ENCODE peak calls at places on chromosome 22, in six cellular contexts. T is hepatocyte, H is OCI-LY7, V is HCT116, C is MM.1S, M is GM23248. I is an unnamed sample.
A peak's percentile ranks its signal among the peaks of the same experiment; 100 is the strongest.

GRCh38 chr22:47384977-47385376 is 622.5 kb downstream of the TBC1D22A start:
- DNase-seq in T (no peak), H (no peak), V (no peak), C (no peak), M (no peak), I (no peak)

GRCh38 chr22:19069451-19069850 is 52.8 kb downstream of the DGCR2 start:
- DNase-seq in T (no peak), H (no peak), V (no peak), C (no peak), M (no peak), I (no peak)

GRCh38 chr22:26631282-26631681 is 9.5 kb downstream of the CRYBA4 start:
- DNase-seq in T (no peak), H (no peak), V (no peak), C (no peak), M (no peak), I (no peak)

GRCh38 chr22:31140746-31141145 is 438 bp upstream of the PLA2G3 start:
- DNase-seq in T (no peak), H (no peak), V (no peak), C (no peak), M (no peak), I (no peak)

GRCh38 chr22:23556026-23556620 is 24.0 kb downstream of the IGLL1 start:
- DNase-seq in T (no peak), H (no peak), V (no peak), C (no peak), M (no peak), I (no peak)

GRCh38 chr22:42303304-42304020 is 33.0 kb upstream of the TCF20 start:
- DNase-seq in T (peak; percentile 45), H (no peak), V (no peak), C (no peak), M (no peak), I (no peak)

GRCh38 chr22:17966403-17966717 is 58.0 kb downstream of the MICAL3 start:
- DNase-seq in T (no peak), H (no peak), V (no peak), C (no peak), M (no peak), I (no peak)

GRCh38 chr22:24554316-24555159 is at the start of gene GUCD1:
- DNase-seq in T (peak; percentile 59), H (peak; percentile 50), V (no peak), C (peak; percentile 52), M (peak; percentile 63), I (peak; percentile 55)

GRCh38 chr22:28017859-28018258 is 98.8 kb upstream of the PITPNB start:
- DNase-seq in T (no peak), H (no peak), V (no peak), C (no peak), M (no peak), I (no peak)

GRCh38 chr22:47086596-47087248 is 324.3 kb downstream of the TBC1D22A start:
- DNase-seq in T (no peak), H (no peak), V (no peak), C (no peak), M (no peak), I (no peak)

GRCh38 chr22:37484115-37485005 is 1.8 kb downstream of the MFNG start:
- DNase-seq in T (no peak), H (peak; percentile 93), V (no peak), C (peak; percentile 86), M (no peak), I (peak; percentile 71)

GRCh38 chr22:37483594-37484114 is 2.5 kb downstream of the MFNG start:
- DNase-seq in T (no peak), H (no peak), V (no peak), C (no peak), M (peak; percentile 33), I (no peak)

GRCh38 chr22:37485714-37486223 is 415 bp downstream of the MFNG start:
- DNase-seq in T (no peak), H (peak; percentile 66), V (no peak), C (peak; percentile 41), M (no peak), I (no peak)

GRCh38 chr22:37486224-37486845 is at the start of gene MFNG:
- DNase-seq in T (peak; percentile 82), H (peak; percentile 91), V (no peak), C (peak; percentile 93), M (peak; percentile 68), I (peak; percentile 91)

DNA sequence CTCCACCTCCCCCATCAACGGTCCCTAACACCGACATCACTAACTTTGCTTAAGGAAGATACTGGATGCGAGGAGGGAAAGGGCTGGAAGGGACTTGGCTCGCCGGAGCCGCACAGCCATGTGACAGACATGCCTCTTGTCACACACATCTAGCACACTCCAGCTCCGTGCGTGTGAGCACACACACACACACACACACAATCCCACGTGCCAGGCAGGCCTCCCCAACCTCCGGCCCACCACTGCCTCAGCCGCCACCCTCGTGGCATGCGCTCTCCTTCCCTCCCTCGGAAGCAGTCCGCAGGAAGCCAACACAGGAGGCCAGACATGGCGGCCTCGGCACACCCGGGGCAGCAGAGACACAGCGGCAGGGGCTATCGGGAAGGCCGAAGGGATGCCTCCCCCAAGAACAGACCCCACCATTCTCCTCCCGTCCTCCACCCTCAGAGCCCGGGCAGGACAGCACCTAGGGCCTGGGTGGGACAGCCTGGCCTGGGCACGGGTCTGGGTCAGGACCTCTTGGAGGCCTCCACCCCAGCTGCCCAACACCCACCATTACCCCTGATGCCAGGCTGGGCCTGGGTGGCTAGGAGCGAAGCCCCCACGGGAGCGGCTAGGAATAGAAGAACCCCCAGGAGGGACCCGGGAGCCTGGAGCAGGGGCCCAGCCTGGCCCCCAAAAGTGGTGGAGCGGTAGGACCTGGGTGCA is 1.0 kb downstream of the MFNG start:
- DNase-seq in T (no peak), H (peak; percentile 73), V (no peak), C (peak; percentile 45), M (no peak), I (no peak)
- TF ChIP-seq EZH2phosphoT487 in T (no peak), H (no peak), V (no peak), C (no peak), M (no peak), I (no peak)

DNA sequence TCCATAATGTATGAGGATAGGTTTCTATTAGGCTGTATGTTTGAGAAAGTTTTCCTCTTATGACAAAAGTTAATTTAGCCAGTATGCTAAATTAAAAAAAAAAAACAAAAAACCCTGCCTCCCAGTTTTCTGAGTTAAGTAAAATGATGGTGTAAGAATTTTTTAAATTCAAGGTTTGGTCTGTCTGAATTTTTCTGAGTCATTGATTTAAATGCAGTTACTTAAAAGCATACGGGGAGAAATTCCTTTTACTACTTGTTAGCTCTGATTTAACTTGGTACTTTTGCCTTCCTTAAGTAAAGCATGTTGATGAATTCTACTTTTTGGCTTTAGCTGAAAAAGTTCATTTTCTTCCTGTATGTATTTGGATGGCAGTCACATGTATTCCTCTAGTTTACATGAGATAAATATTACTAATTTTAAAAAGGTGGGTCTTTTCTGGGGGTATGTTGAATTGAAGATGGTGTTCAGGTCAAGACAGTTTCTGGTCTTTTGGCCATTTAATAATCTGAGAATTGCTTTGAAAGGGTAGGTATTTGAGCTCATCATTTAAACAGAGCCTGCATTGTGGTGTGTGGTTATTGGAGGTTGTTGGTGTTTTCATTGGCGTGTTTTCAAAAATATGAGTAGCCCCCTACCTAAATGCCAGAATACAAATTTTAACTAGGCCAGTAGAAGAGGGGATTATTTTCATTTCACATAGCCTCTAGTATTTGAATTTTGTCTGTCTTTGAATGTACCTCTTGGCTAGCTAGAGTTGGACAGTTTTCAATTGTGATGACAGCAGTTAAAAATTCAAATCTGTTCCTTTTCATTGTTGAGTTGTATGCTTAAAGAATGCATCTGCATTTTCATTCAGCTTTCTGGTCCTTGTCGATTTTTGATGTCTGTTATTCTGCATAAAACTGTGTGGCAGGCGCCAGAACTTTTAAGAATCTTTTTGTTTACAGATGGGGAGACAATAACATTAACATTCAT is 64.7 kb downstream of the MTMR3 start:
- DNase-seq in T (no peak), H (no peak), V (no peak), C (no peak), M (peak; percentile 63), I (no peak)
- H3K4me1 ChIP-seq in T (no peaks in the 10 kb centered on the region), H (no peaks in the 10 kb centered on the region), V (peaks cover 9% of the 10 kb centered on the region), C (no peaks in the 10 kb centered on the region), M (peaks cover 39% of the 10 kb centered on the region), I (no peaks in the 10 kb centered on the region)

GRCh38 chr22:40797427-40797826 is 21.7 kb downstream of the SLC25A17 start:
- DNase-seq in T (no peak), H (no peak), V (no peak), C (no peak), M (peak; percentile 45), I (no peak)
- TF ChIP-seq EZH2phosphoT487 in T (no peak), H (no peak), V (no peak), C (no peak), M (no peak), I (no peak)

GRCh38 chr22:45762545-45763235 is 91.1 kb downstream of the ATXN10 start:
- DNase-seq in T (no peak), H (no peak), V (no peak), C (no peak), M (no peak), I (no peak)
- H3K4me1 ChIP-seq in T (peaks cover 11% of the 10 kb centered on the region), H (peaks cover 22% of the 10 kb centered on the region), V (no peaks in the 10 kb centered on the region), C (no peaks in the 10 kb centered on the region), M (no peaks in the 10 kb centered on the region), I (peaks cover 47% of the 10 kb centered on the region)

GRCh38 chr22:50338860-50339462 is 4.2 kb upstream of the PPP6R2 start:
- DNase-seq in T (no peak), H (no peak), V (no peak), C (no peak), M (no peak), I (no peak)

GRCh38 chr22:50342651-50343540 is at the start of gene PPP6R2:
- DNase-seq in T (peak; percentile 92), H (peak; percentile 85), V (no peak), C (peak; percentile 83), M (peak; percentile 88), I (peak; percentile 93)

GRCh38 chr22:50343541-50343935 is 411 bp downstream of the PPP6R2 start:
- DNase-seq in T (no peak), H (no peak), V (no peak), C (no peak), M (no peak), I (no peak)

GRCh38 chr22:50340157-50340879 is 2.8 kb upstream of the PPP6R2 start:
- DNase-seq in T (no peak), H (no peak), V (no peak), C (no peak), M (peak; percentile 34), I (peak; percentile 56)

DNA sequence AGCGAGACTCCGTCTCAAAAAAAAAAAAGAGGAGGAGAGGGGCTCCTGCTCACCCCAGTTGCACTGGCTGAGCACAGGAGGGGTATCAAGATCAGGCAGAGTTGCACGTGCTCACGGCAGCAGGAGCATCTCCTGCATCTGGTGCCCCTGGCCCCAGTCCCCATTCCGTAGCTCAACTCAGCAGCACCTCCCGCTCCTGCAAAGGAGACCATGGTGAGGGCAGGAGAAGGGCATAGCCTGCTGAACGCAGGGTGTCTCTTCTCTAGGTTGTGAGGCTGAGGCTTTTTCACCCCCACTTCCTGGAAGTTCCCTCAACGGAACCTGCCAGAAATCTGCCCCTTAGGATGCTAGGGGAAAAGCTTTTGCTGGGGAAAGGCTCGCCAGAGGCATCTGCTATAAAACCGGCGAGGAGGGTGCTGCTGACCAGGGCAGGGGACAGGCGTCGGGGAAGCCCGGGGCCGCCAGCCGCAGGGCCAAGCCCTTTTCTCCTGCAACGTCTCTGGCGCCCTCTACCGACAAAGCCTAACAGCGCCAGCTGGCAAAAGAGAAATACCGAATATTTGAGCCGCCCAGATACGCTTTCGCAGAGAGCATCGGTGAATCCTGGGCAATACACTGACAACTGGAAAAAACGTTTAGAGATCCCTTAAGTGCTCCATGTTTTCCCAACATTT is 1.0 kb upstream of the PPP6R2 start:
- DNase-seq in T (peak; percentile 95), H (peak; percentile 88), V (peak; percentile 70), C (peak; percentile 89), M (peak; percentile 92), I (peak; percentile 96)
- TF ChIP-seq EZH2phosphoT487 in T (no peak), H (no peak), V (no peak), C (no peak), M (no peak), I (peak; percentile 36)

I was measured in neural progenitor cell.